ENCODE peak calls at places on chromosome 1, in six cellular contexts. One of them, this sample, is unnamed.
A peak's percentile ranks its signal among the peaks of the same experiment; 100 is the strongest.

GRCh38 chr1:65958561-65959350 is 166.1 kb downstream of the PDE4B start:
- DNase-seq in SJSA1: peak; percentile 54
- DNase-seq in CD8-positive, alpha-beta memory T cell: peak; percentile 4
- DNase-seq in left ventricle myocardium inferior: no peak
- DNase-seq in cardiac muscle cell: peak; percentile 71
- DNase-seq in lower lobe of right lung: peak; percentile 50
- DNase-seq in this sample: no peak

GRCh38 chr1:241666419-241666818 is 14.3 kb downstream of the WDR64 start:
- DNase-seq in SJSA1: no peak
- DNase-seq in CD8-positive, alpha-beta memory T cell: no peak
- DNase-seq in left ventricle myocardium inferior: no peak
- DNase-seq in lower lobe of right lung: no peak
- DNase-seq in cardiac muscle cell: no peak
- DNase-seq in this sample: no peak

GRCh38 chr1:244502630-244503029 is 41.6 kb downstream of the CATSPERE start:
- DNase-seq in left ventricle myocardium inferior: no peak
- DNase-seq in SJSA1: no peak
- DNase-seq in cardiac muscle cell: no peak
- DNase-seq in CD8-positive, alpha-beta memory T cell: no peak
- DNase-seq in lower lobe of right lung: no peak
- DNase-seq in this sample: no peak

GRCh38 chr1:5995871-5996630 is 3.8 kb upstream of the NPHP4 start:
- DNase-seq in cardiac muscle cell: no peak
- DNase-seq in CD8-positive, alpha-beta memory T cell: no peak
- DNase-seq in SJSA1: no peak
- DNase-seq in lower lobe of right lung: peak; percentile 37
- DNase-seq in left ventricle myocardium inferior: peak; percentile 6
- DNase-seq in this sample: peak; percentile 8

GRCh38 chr1:111538343-111539035 is 35.1 kb upstream of the ADORA3 start:
- DNase-seq in SJSA1: peak; percentile 85
- DNase-seq in CD8-positive, alpha-beta memory T cell: no peak
- DNase-seq in left ventricle myocardium inferior: no peak
- DNase-seq in lower lobe of right lung: no peak
- DNase-seq in cardiac muscle cell: peak; percentile 68
- DNase-seq in this sample: no peak

GRCh38 chr1:219365435-219365834 is 191.8 kb downstream of the LYPLAL1 start:
- DNase-seq in SJSA1: no peak
- DNase-seq in cardiac muscle cell: no peak
- DNase-seq in CD8-positive, alpha-beta memory T cell: no peak
- DNase-seq in left ventricle myocardium inferior: no peak
- DNase-seq in lower lobe of right lung: no peak
- DNase-seq in this sample: no peak

GRCh38 chr1:43704838-43705237 is 2.5 kb upstream of the ST3GAL3 start:
- DNase-seq in CD8-positive, alpha-beta memory T cell: no peak
- DNase-seq in cardiac muscle cell: peak; percentile 43
- DNase-seq in lower lobe of right lung: no peak
- DNase-seq in SJSA1: no peak
- DNase-seq in left ventricle myocardium inferior: no peak
- DNase-seq in this sample: peak; percentile 25

GRCh38 chr1:198153804-198154203 is 3.0 kb upstream of the NEK7 start:
- DNase-seq in SJSA1: no peak
- DNase-seq in CD8-positive, alpha-beta memory T cell: no peak
- DNase-seq in cardiac muscle cell: peak; percentile 80
- DNase-seq in left ventricle myocardium inferior: no peak
- DNase-seq in lower lobe of right lung: no peak
- DNase-seq in this sample: no peak

GRCh38 chr1:86119214-86119764 is 37.3 kb downstream of the COL24A1 start:
- DNase-seq in CD8-positive, alpha-beta memory T cell: no peak
- DNase-seq in left ventricle myocardium inferior: no peak
- DNase-seq in cardiac muscle cell: peak; percentile 11
- DNase-seq in lower lobe of right lung: no peak
- DNase-seq in SJSA1: no peak
- DNase-seq in this sample: no peak

GRCh38 chr1:223683586-223684487 is 18.3 kb upstream of the CAPN8 start:
- DNase-seq in CD8-positive, alpha-beta memory T cell: peak; percentile 15
- DNase-seq in SJSA1: peak; percentile 31
- DNase-seq in lower lobe of right lung: no peak
- DNase-seq in cardiac muscle cell: peak; percentile 70
- DNase-seq in left ventricle myocardium inferior: peak; percentile 29
- DNase-seq in this sample: peak; percentile 43

GRCh38 chr1:8211620-8212442 is 106.1 kb upstream of the SLC45A1 start:
- DNase-seq in SJSA1: peak; percentile 88
- DNase-seq in CD8-positive, alpha-beta memory T cell: no peak
- DNase-seq in cardiac muscle cell: peak; percentile 99
- DNase-seq in lower lobe of right lung: peak; percentile 79
- DNase-seq in left ventricle myocardium inferior: no peak
- DNase-seq in this sample: no peak

GRCh38 chr1:102891868-102892625 is 216.3 kb downstream of the COL11A1 start:
- DNase-seq in SJSA1: no peak
- DNase-seq in cardiac muscle cell: peak; percentile 87
- DNase-seq in left ventricle myocardium inferior: no peak
- DNase-seq in lower lobe of right lung: no peak
- DNase-seq in CD8-positive, alpha-beta memory T cell: no peak
- DNase-seq in this sample: no peak

GRCh38 chr1:21262282-21263051 is 27.8 kb downstream of the ECE1 start:
- DNase-seq in cardiac muscle cell: peak; percentile 93
- DNase-seq in SJSA1: peak; percentile 72
- DNase-seq in lower lobe of right lung: no peak
- DNase-seq in CD8-positive, alpha-beta memory T cell: no peak
- DNase-seq in left ventricle myocardium inferior: peak; percentile 86
- DNase-seq in this sample: peak; percentile 79

GRCh38 chr1:3335754-3336640 is 118.5 kb upstream of the ARHGEF16 start:
- DNase-seq in left ventricle myocardium inferior: no peak
- DNase-seq in CD8-positive, alpha-beta memory T cell: no peak
- DNase-seq in SJSA1: no peak
- DNase-seq in lower lobe of right lung: no peak
- DNase-seq in cardiac muscle cell: no peak
- DNase-seq in this sample: no peak
- H3K4me3 ChIP-seq in left ventricle myocardium inferior: no peak overlapping the region
- H3K4me3 ChIP-seq in CD8-positive, alpha-beta memory T cell: no peak overlapping the region
- H3K4me3 ChIP-seq in SJSA1: no peak overlapping the region
- H3K4me3 ChIP-seq in lower lobe of right lung: no peak overlapping the region
- H3K4me3 ChIP-seq in cardiac muscle cell: no peak overlapping the region
- H3K4me3 ChIP-seq in this sample: no peak overlapping the region

GRCh38 chr1:156663178-156663577 is 14.0 kb downstream of the NES start:
- DNase-seq in left ventricle myocardium inferior: peak; percentile 50
- DNase-seq in cardiac muscle cell: no peak
- DNase-seq in CD8-positive, alpha-beta memory T cell: no peak
- DNase-seq in lower lobe of right lung: no peak
- DNase-seq in SJSA1: no peak
- DNase-seq in this sample: peak; percentile 52
- H3K27ac ChIP-seq in left ventricle myocardium inferior: peak overlapping the region; percentile 96
- H3K27ac ChIP-seq in cardiac muscle cell: peak overlapping the region; percentile 100
- H3K27ac ChIP-seq in CD8-positive, alpha-beta memory T cell: peak overlapping the region; percentile 38
- H3K27ac ChIP-seq in lower lobe of right lung: peak overlapping the region; percentile 76
- H3K27ac ChIP-seq in SJSA1: peak overlapping the region; percentile 87
- H3K27ac ChIP-seq in this sample: peak overlapping the region; percentile 94

GRCh38 chr1:183027791-183028190 is 4.6 kb downstream of the LAMC1 start:
- DNase-seq in left ventricle myocardium inferior: no peak
- DNase-seq in CD8-positive, alpha-beta memory T cell: no peak
- DNase-seq in cardiac muscle cell: no peak
- DNase-seq in lower lobe of right lung: no peak
- DNase-seq in SJSA1: no peak
- DNase-seq in this sample: no peak
- H3K4me3 ChIP-seq in left ventricle myocardium inferior: peak overlapping the region; percentile 73
- H3K4me3 ChIP-seq in CD8-positive, alpha-beta memory T cell: no peak overlapping the region
- H3K4me3 ChIP-seq in cardiac muscle cell: no peak overlapping the region
- H3K4me3 ChIP-seq in lower lobe of right lung: no peak overlapping the region
- H3K4me3 ChIP-seq in SJSA1: no peak overlapping the region
- H3K4me3 ChIP-seq in this sample: no peak overlapping the region

GRCh38 chr1:9714257-9714718 is 62.8 kb downstream of the PIK3CD start:
- DNase-seq in CD8-positive, alpha-beta memory T cell: no peak
- DNase-seq in SJSA1: no peak
- DNase-seq in lower lobe of right lung: no peak
- DNase-seq in cardiac muscle cell: no peak
- DNase-seq in left ventricle myocardium inferior: no peak
- DNase-seq in this sample: no peak

GRCh38 chr1:9718006-9718680 is 66.6 kb downstream of the PIK3CD start:
- DNase-seq in cardiac muscle cell: no peak
- DNase-seq in lower lobe of right lung: no peak
- DNase-seq in SJSA1: no peak
- DNase-seq in left ventricle myocardium inferior: no peak
- DNase-seq in CD8-positive, alpha-beta memory T cell: no peak
- DNase-seq in this sample: no peak

GRCh38 chr1:9717193-9718005 is 65.9 kb downstream of the PIK3CD start:
- DNase-seq in cardiac muscle cell: peak; percentile 27
- DNase-seq in left ventricle myocardium inferior: peak; percentile 41
- DNase-seq in lower lobe of right lung: peak; percentile 85
- DNase-seq in SJSA1: no peak
- DNase-seq in CD8-positive, alpha-beta memory T cell: peak; percentile 80
- DNase-seq in this sample: peak; percentile 32

GRCh38 chr1:9716404-9717192 is 65.1 kb downstream of the PIK3CD start:
- DNase-seq in left ventricle myocardium inferior: no peak
- DNase-seq in SJSA1: no peak
- DNase-seq in cardiac muscle cell: no peak
- DNase-seq in lower lobe of right lung: no peak
- DNase-seq in CD8-positive, alpha-beta memory T cell: no peak
- DNase-seq in this sample: no peak

DNA sequence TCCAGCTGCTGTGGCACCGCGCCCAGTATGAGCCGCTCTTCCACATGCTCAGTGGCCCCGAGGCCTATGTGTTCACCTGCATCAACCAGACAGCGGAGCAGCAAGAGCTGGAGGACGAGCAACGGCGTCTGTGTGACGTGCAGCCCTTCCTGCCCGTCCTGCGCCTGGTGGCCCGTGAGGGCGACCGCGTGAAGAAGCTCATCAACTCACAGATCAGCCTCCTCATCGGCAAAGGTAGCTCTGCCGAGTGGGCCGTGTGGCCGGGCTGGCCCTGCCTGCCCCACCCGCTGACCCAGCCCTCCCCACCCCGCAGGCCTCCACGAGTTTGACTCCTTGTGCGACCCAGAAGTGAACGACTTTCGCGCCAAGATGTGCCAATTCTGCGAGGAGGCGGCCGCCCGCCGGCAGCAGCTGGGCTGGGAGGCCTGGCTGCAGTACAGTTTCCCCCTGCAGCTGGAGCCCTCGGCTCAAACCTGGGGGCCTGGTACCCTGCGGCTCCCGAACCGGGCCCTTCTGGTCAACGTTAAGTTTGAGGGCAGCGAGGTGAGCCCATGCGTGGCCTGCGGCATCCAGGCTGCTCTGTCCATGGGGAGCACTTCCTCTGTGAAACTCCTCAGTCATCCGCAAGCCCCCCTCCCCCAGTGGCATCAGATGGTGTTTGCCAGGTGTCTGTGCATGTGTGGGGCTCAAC is 64.2 kb downstream of the PIK3CD start:
- DNase-seq in left ventricle myocardium inferior: no peak
- DNase-seq in cardiac muscle cell: no peak
- DNase-seq in lower lobe of right lung: no peak
- DNase-seq in CD8-positive, alpha-beta memory T cell: peak; percentile 55
- DNase-seq in SJSA1: no peak
- DNase-seq in this sample: peak; percentile 25
- H3K27ac ChIP-seq in left ventricle myocardium inferior: no peak overlapping the region
- H3K27ac ChIP-seq in cardiac muscle cell: no peak overlapping the region
- H3K27ac ChIP-seq in lower lobe of right lung: peak overlapping the region; percentile 27
- H3K27ac ChIP-seq in CD8-positive, alpha-beta memory T cell: peak overlapping the region; percentile 81
- H3K27ac ChIP-seq in SJSA1: no peak overlapping the region
- H3K27ac ChIP-seq in this sample: peak overlapping the region; percentile 88

DNA sequence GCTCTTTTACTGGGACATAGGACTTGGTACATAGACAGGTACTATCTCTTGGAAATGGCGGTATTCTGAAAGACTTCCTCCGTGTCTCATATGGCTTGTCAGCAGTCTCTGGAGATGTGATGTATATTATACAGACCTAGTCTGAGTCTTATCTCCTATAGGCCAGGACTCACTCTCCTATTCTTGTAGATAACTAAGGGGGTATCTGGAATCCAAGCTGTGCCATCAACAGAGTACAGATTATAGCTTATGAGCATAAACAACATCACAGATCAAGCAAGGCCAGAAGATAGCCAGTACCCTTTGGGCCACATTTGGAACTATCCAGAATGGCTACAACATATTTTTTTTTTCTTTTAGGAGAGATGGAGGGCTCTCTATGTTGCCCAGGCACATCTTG is 16.1 kb upstream of the RIMKLA start:
- DNase-seq in left ventricle myocardium inferior: no peak
- DNase-seq in SJSA1: no peak
- DNase-seq in CD8-positive, alpha-beta memory T cell: no peak
- DNase-seq in lower lobe of right lung: no peak
- DNase-seq in cardiac muscle cell: no peak
- DNase-seq in this sample: no peak
- H3K4me3 ChIP-seq in left ventricle myocardium inferior: no peak overlapping the region
- H3K4me3 ChIP-seq in SJSA1: no peak overlapping the region
- H3K4me3 ChIP-seq in CD8-positive, alpha-beta memory T cell: no peak overlapping the region
- H3K4me3 ChIP-seq in lower lobe of right lung: no peak overlapping the region
- H3K4me3 ChIP-seq in cardiac muscle cell: no peak overlapping the region
- H3K4me3 ChIP-seq in this sample: no peak overlapping the region

GRCh38 chr1:116478621-116479020 is 92.2 kb downstream of the CD58 start:
- DNase-seq in cardiac muscle cell: no peak
- DNase-seq in left ventricle myocardium inferior: no peak
- DNase-seq in CD8-positive, alpha-beta memory T cell: no peak
- DNase-seq in lower lobe of right lung: no peak
- DNase-seq in SJSA1: no peak
- DNase-seq in this sample: no peak

GRCh38 chr1:116474921-116475849 is 95.6 kb downstream of the CD58 start:
- DNase-seq in CD8-positive, alpha-beta memory T cell: no peak
- DNase-seq in lower lobe of right lung: no peak
- DNase-seq in left ventricle myocardium inferior: peak; percentile 53
- DNase-seq in cardiac muscle cell: no peak
- DNase-seq in SJSA1: no peak
- DNase-seq in this sample: peak; percentile 63

GRCh38 chr1:116475850-116476218 is 95.0 kb downstream of the CD58 start:
- DNase-seq in cardiac muscle cell: no peak
- DNase-seq in CD8-positive, alpha-beta memory T cell: no peak
- DNase-seq in lower lobe of right lung: no peak
- DNase-seq in SJSA1: no peak
- DNase-seq in left ventricle myocardium inferior: no peak
- DNase-seq in this sample: no peak

GRCh38 chr1:116477428-116477827 is 93.4 kb downstream of the CD58 start:
- DNase-seq in lower lobe of right lung: no peak
- DNase-seq in left ventricle myocardium inferior: no peak
- DNase-seq in CD8-positive, alpha-beta memory T cell: no peak
- DNase-seq in SJSA1: no peak
- DNase-seq in cardiac muscle cell: peak; percentile 27
- DNase-seq in this sample: no peak

DNA sequence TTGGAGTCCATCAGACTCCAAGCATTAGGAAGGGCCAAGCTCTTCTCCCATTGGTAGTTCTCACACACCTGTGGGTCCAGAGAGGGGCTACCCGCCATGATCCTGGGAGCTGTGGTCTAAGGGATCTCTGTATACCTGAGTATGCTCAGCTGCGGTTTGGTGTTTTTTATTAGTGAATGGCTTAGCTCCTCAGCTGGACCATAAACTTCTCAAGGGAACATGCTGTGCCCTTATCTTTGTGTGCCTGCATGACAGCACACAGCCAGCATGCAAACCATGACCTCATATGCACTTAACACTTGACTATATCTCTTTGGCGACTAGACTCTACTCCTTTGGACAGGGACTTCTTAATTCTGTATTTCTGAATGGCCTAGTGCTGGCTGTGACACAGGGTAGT is 94.5 kb downstream of the CD58 start:
- DNase-seq in cardiac muscle cell: no peak
- DNase-seq in lower lobe of right lung: no peak
- DNase-seq in CD8-positive, alpha-beta memory T cell: no peak
- DNase-seq in left ventricle myocardium inferior: no peak
- DNase-seq in SJSA1: no peak
- DNase-seq in this sample: no peak
- H3K27ac ChIP-seq in cardiac muscle cell: no peak overlapping the region
- H3K27ac ChIP-seq in lower lobe of right lung: no peak overlapping the region
- H3K27ac ChIP-seq in CD8-positive, alpha-beta memory T cell: no peak overlapping the region
- H3K27ac ChIP-seq in left ventricle myocardium inferior: peak overlapping the region; percentile 94
- H3K27ac ChIP-seq in SJSA1: no peak overlapping the region
- H3K27ac ChIP-seq in this sample: peak overlapping the region; percentile 90

This sample was measured in heart right ventricle.